ENCODE peak calls at places on chromosomes 3 and 15, in seven cellular contexts. A, Z, I, K, X, U and Q are unnamed samples.

GRCh38 chr15:74396445-74397238 is 29.2 kb upstream of the CYP11A1 start:
- DNase-seq in A (no peak), Z (peak), I (no peak), K (no peak), X (no peak), U (no peak), Q (no peak)

GRCh38 chr3:47469616-47470015 is 6.1 kb downstream of the SCAP start:
- DNase-seq in A (no peak), Z (no peak), I (no peak), K (no peak), X (no peak), U (no peak), Q (no peak)

GRCh38 chr15:51088585-51088984 is 6.1 kb downstream of the TNFAIP8L3 start:
- DNase-seq in A (no peak), Z (no peak), I (no peak), K (no peak), X (no peak), U (no peak), Q (no peak)

GRCh38 chr15:89768071-89768500 is 8.0 kb upstream of the MESP2 start:
- DNase-seq in A (no peak), Z (no peak), I (peak), K (no peak), X (no peak), U (no peak), Q (peak)

GRCh38 chr15:98713585-98714001 is 65.3 kb downstream of the IGF1R start:
- DNase-seq in A (no peak), Z (no peak), I (no peak), K (no peak), X (no peak), U (peak), Q (peak)

GRCh38 chr15:31069360-31070000 is 32.0 kb downstream of the TRPM1 start:
- DNase-seq in A (no peak), Z (no peak), I (peak), K (no peak), X (no peak), U (no peak), Q (no peak)

GRCh38 chr3:125073506-125073905 is 17.7 kb upstream of the HEG1 start:
- DNase-seq in A (no peak), Z (no peak), I (no peak), K (no peak), X (no peak), U (peak), Q (no peak)

GRCh38 chr3:84039091-84039490 is 919.7 kb upstream of the CADM2 start:
- DNase-seq in A (no peak), Z (no peak), I (no peak), K (no peak), X (no peak), U (no peak), Q (no peak)

GRCh38 chr3:121998030-121998580 is 23.9 kb downstream of the ILDR1 start:
- DNase-seq in A (no peak), Z (peak), I (no peak), K (no peak), X (no peak), U (no peak), Q (no peak)

GRCh38 chr3:45112939-45113338 is 33.2 kb downstream of the CDCP1 start:
- DNase-seq in A (no peak), Z (no peak), I (no peak), K (no peak), X (no peak), U (no peak), Q (no peak)

GRCh38 chr3:164377466-164377865 is 700.8 kb downstream of the SI start:
- DNase-seq in A (no peak), Z (peak), I (no peak), K (no peak), X (no peak), U (no peak), Q (no peak)

GRCh38 chr3:31550452-31551251 is 17.9 kb downstream of the STT3B start:
- DNase-seq in A (no peak), Z (peak), I (no peak), K (no peak), X (peak), U (no peak), Q (no peak)

GRCh38 chr3:196142674-196142988 is 60.7 kb upstream of the TFRC start:
- DNase-seq in A (no peak), Z (no peak), I (no peak), K (no peak), X (no peak), U (no peak), Q (no peak)

GRCh38 chr3:25455316-25456232 is 27.5 kb downstream of the RARB start:
- DNase-seq in A (no peak), Z (peak), I (peak), K (peak), X (peak), U (no peak), Q (peak)

GRCh38 chr15:82870727-82871576 is 61.5 kb downstream of the WHAMM start:
- DNase-seq in A (no peak), Z (no peak), I (no peak), K (no peak), X (no peak), U (no peak), Q (no peak)

GRCh38 chr3:122101646-122102045 is 46.5 kb downstream of the CD86 start:
- DNase-seq in A (no peak), Z (peak), I (no peak), K (no peak), X (peak), U (no peak), Q (no peak)

GRCh38 chr3:122890077-122890484 is 95.2 kb downstream of the SLC49A4 start:
- DNase-seq in A (no peak), Z (peak), I (peak), K (peak), X (no peak), U (peak), Q (no peak)

GRCh38 chr3:16546186-16547004 is 32.9 kb upstream of the RFTN1 start:
- DNase-seq in A (no peak), Z (no peak), I (no peak), K (no peak), X (no peak), U (no peak), Q (no peak)

GRCh38 chr3:31543375-31543774 is 10.7 kb downstream of the STT3B start:
- DNase-seq in A (no peak), Z (no peak), I (no peak), K (no peak), X (no peak), U (no peak), Q (no peak)

GRCh38 chr15:80152896-80153876 is at the start of gene FAH:
- DNase-seq in A (no peak), Z (peak), I (peak), K (no peak), X (peak), U (peak), Q (no peak)

GRCh38 chr3:23576379-23576959 is 229.3 kb upstream of the UBE2E1 start:
- DNase-seq in A (no peak), Z (no peak), I (no peak), K (no peak), X (no peak), U (no peak), Q (no peak)

GRCh38 chr15:67501177-67501835 is 19.6 kb upstream of the C15orf61 start:
- DNase-seq in A (no peak), Z (peak), I (no peak), K (no peak), X (peak), U (no peak), Q (no peak)

GRCh38 chr15:59587085-59587826 is 24.3 kb upstream of the GCNT3 start:
- DNase-seq in A (no peak), Z (no peak), I (no peak), K (no peak), X (no peak), U (no peak), Q (no peak)

GRCh38 chr3:79461129-79461792 is 306.5 kb downstream of the ROBO1 start:
- DNase-seq in A (no peak), Z (peak), I (no peak), K (no peak), X (no peak), U (no peak), Q (no peak)

GRCh38 chr3:134161817-134162396 is 88.8 kb downstream of the RYK start:
- DNase-seq in A (no peak), Z (peak), I (no peak), K (no peak), X (no peak), U (no peak), Q (no peak)

GRCh38 chr3:52339612-52340011 is 23.5 kb downstream of the DNAH1 start:
- DNase-seq in A (peak), Z (peak), I (no peak), K (no peak), X (peak), U (no peak), Q (no peak)

GRCh38 chr3:144049374-144049773 is 77.8 kb downstream of the DIPK2A start:
- DNase-seq in A (no peak), Z (no peak), I (no peak), K (no peak), X (no peak), U (no peak), Q (no peak)

GRCh38 chr3:71389911-71390573 is 193.5 kb downstream of the FOXP1 start:
- DNase-seq in A (no peak), Z (no peak), I (no peak), K (peak), X (no peak), U (peak), Q (no peak)

GRCh38 chr3:104588442-104588841 is 778.3 kb upstream of the ALCAM start:
- DNase-seq in A (no peak), Z (no peak), I (no peak), K (no peak), X (no peak), U (no peak), Q (no peak)

GRCh38 chr3:105394177-105394576 is 27.5 kb downstream of the ALCAM start:
- DNase-seq in A (no peak), Z (peak), I (no peak), K (no peak), X (no peak), U (no peak), Q (no peak)

GRCh38 chr15:90592144-90592887 is 62.6 kb downstream of the CRTC3 start:
- DNase-seq in A (no peak), Z (peak), I (no peak), K (no peak), X (peak), U (no peak), Q (no peak)

GRCh38 chr3:72586694-72587093 is 261.6 kb downstream of the SHQ1 start:
- DNase-seq in A (no peak), Z (no peak), I (no peak), K (no peak), X (no peak), U (no peak), Q (no peak)

GRCh38 chr3:127182848-127183714 is 9.8 kb upstream of the PRR23E start:
- DNase-seq in A (no peak), Z (no peak), I (peak), K (no peak), X (no peak), U (no peak), Q (no peak)

GRCh38 chr3:69848113-69848512 is 108.8 kb downstream of the MITF start:
- DNase-seq in A (no peak), Z (no peak), I (no peak), K (no peak), X (no peak), U (no peak), Q (no peak)

GRCh38 chr3:198071602-198072285 is 111.7 kb downstream of the LMLN start:
- DNase-seq in A (no peak), Z (peak), I (no peak), K (no peak), X (peak), U (no peak), Q (no peak)